ENCODE peak calls at places on chromosomes 13 and 19, in seven cellular contexts. I is EH; N is fibroblast of pulmonary artery; X is endodermal cell; K is choroid plexus epithelial cell; E is ecto neural progenitor cell; F is stimulated activated CD8-positive, alpha-beta memory T cell treated with anti-CD3 and anti-CD28 coated beads, Interleukin-15, amount 100 ng/mL, for 24 hours. D is an unnamed sample.

GRCh38 chr19:49327878-49328544 is 3.0 kb upstream of the SLC6A16 start:
- DNase-seq in I (peak; percentile 45), N (peak; percentile 33), X (peak; percentile 73), K (peak; percentile 61), E (no peak), F (no peak), D (no peak)

GRCh38 chr13:102587916-102588315 is 8.9 kb upstream of the TPP2 start:
- DNase-seq in I (peak; percentile 17), N (no peak), X (no peak), K (no peak), E (no peak), F (no peak), D (no peak)

GRCh38 chr19:13483215-13483614 is 23.1 kb downstream of the CACNA1A start:
- DNase-seq in I (no peak), N (no peak), X (no peak), K (no peak), E (no peak), F (no peak), D (no peak)

GRCh38 chr13:32878172-32878571 is 138.1 kb upstream of the KL start:
- DNase-seq in I (peak; percentile 44), N (no peak), X (no peak), K (peak; percentile 35), E (no peak), F (no peak), D (no peak)

GRCh38 chr13:79675931-79676658 is 195.1 kb downstream of the NDFIP2 start:
- DNase-seq in I (no peak), N (no peak), X (no peak), K (no peak), E (no peak), F (no peak), D (no peak)

GRCh38 chr19:2302319-2303208 is 5.4 kb downstream of the LINGO3 start:
- DNase-seq in I (peak; percentile 55), N (peak; percentile 54), X (peak; percentile 74), K (peak; percentile 64), E (peak; percentile 72), F (no peak), D (no peak)

GRCh38 chr13:23695711-23696512 is 125.7 kb downstream of the TNFRSF19 start:
- DNase-seq in I (no peak), N (no peak), X (peak; percentile 69), K (no peak), E (no peak), F (peak; percentile 33), D (no peak)

GRCh38 chr13:47298506-47298905 is 401.7 kb upstream of the HTR2A start:
- DNase-seq in I (no peak), N (peak; percentile 14), X (no peak), K (no peak), E (no peak), F (no peak), D (no peak)

GRCh38 chr19:21474671-21475181 is 30.7 kb upstream of the ZNF429 start:
- DNase-seq in I (peak; percentile 63), N (peak; percentile 47), X (peak; percentile 98), K (peak; percentile 58), E (peak; percentile 95), F (peak; percentile 63), D (peak; percentile 74)

GRCh38 chr19:10544242-10544752 is 593 bp downstream of the ATG4D start:
- DNase-seq in I (no peak), N (no peak), X (peak; percentile 63), K (no peak), E (no peak), F (no peak), D (no peak)

GRCh38 chr19:37370880-37371661 is at the start of gene ZNF527:
- DNase-seq in I (peak; percentile 96), N (peak; percentile 98), X (peak; percentile 99), K (peak; percentile 98), E (peak; percentile 97), F (peak; percentile 85), D (peak; percentile 87)

GRCh38 chr19:45160870-45161714 is at the start of gene NKPD1:
- DNase-seq in I (no peak), N (no peak), X (peak; percentile 78), K (no peak), E (no peak), F (no peak), D (no peak)

GRCh38 chr19:46173886-46174475 is 25.9 kb downstream of the IGFL2 start:
- DNase-seq in I (no peak), N (no peak), X (peak; percentile 57), K (no peak), E (no peak), F (no peak), D (no peak)

GRCh38 chr13:41352935-41353801 is 42.1 kb downstream of the NAA16 start:
- DNase-seq in I (peak; percentile 57), N (peak; percentile 80), X (peak; percentile 73), K (peak; percentile 73), E (no peak), F (no peak), D (no peak)

GRCh38 chr13:105918842-105919741 is 616.4 kb downstream of the EFNB2 start:
- DNase-seq in I (peak; percentile 83), N (peak; percentile 63), X (peak; percentile 75), K (peak; percentile 75), E (no peak), F (no peak), D (no peak)

GRCh38 chr13:113669231-113669870 is 2.3 kb downstream of the GRK1 start:
- DNase-seq in I (no peak), N (no peak), X (peak; percentile 37), K (no peak), E (no peak), F (no peak), D (no peak)

GRCh38 chr19:45779231-45780145 is 2.8 kb downstream of the DMPK start:
- DNase-seq in I (peak; percentile 63), N (peak; percentile 43), X (peak; percentile 100), K (peak; percentile 52), E (peak; percentile 97), F (peak; percentile 74), D (peak; percentile 91)

GRCh38 chr13:77480071-77480470 is 55.4 kb upstream of the SCEL start:
- DNase-seq in I (no peak), N (peak; percentile 3), X (no peak), K (peak; percentile 10), E (no peak), F (no peak), D (no peak)

GRCh38 chr13:111901301-111901905 is 165.5 kb upstream of the SOX1 start:
- DNase-seq in I (no peak), N (no peak), X (peak; percentile 32), K (no peak), E (peak; percentile 39), F (no peak), D (no peak)

GRCh38 chr13:85500716-85501256 is 298.4 kb downstream of the SLITRK6 start:
- DNase-seq in I (no peak), N (no peak), X (no peak), K (no peak), E (no peak), F (no peak), D (no peak)

GRCh38 chr19:49613374-49613773 is 22.4 kb downstream of the PRR12 start:
- DNase-seq in I (peak; percentile 52), N (no peak), X (no peak), K (no peak), E (no peak), F (no peak), D (no peak)

GRCh38 chr13:80337011-80337688 is 3.8 kb downstream of the SPRY2 start:
- DNase-seq in I (peak; percentile 22), N (peak; percentile 38), X (peak; percentile 56), K (no peak), E (no peak), F (no peak), D (no peak)

GRCh38 chr13:32791545-32792172 is 205.4 kb downstream of the PDS5B start:
- DNase-seq in I (peak; percentile 22), N (no peak), X (no peak), K (peak; percentile 58), E (no peak), F (no peak), D (no peak)

GRCh38 chr19:45078390-45079062 is 534 bp upstream of the GEMIN7 start:
- DNase-seq in I (no peak), N (no peak), X (no peak), K (no peak), E (no peak), F (no peak), D (no peak)

GRCh38 chr19:14181906-14182305 is 24.1 kb downstream of the ADGRL1 start:
- DNase-seq in I (no peak), N (no peak), X (no peak), K (no peak), E (no peak), F (no peak), D (no peak)

GRCh38 chr13:77345150-77345780 is 18.4 kb upstream of the MYCBP2 start:
- DNase-seq in I (no peak), N (no peak), X (no peak), K (no peak), E (no peak), F (no peak), D (no peak)